ENCODE peak calls at places on chromosomes 2 and 18, in six cellular contexts. F is astrocyte, E is SK-N-SH, J is H9, N is IMR-90, Q is HepG2. D is an unnamed sample.

GRCh38 chr18:26547302-26548143 is 830 bp downstream of the KCTD1 start:
- DNase-seq in F (peak), E (peak), J (peak), N (peak), Q (no peak), D (peak)

GRCh38 chr2:176130153-176130916 is 830 bp downstream of the HOXD8 start:
- DNase-seq in F (no peak), E (peak), J (peak), N (no peak), Q (no peak), D (peak)

GRCh38 chr2:100959225-100959880 is 42.7 kb upstream of the RPL31 start:
- DNase-seq in F (peak), E (no peak), J (no peak), N (peak), Q (no peak), D (no peak)

GRCh38 chr2:64402876-64403275 is 51.1 kb upstream of the LGALSL start:
- DNase-seq in F (no peak), E (no peak), J (no peak), N (no peak), Q (no peak), D (no peak)

GRCh38 chr2:197927994-197928393 is 123.6 kb downstream of the PLCL1 start:
- DNase-seq in F (no peak), E (no peak), J (no peak), N (no peak), Q (no peak), D (no peak)

GRCh38 chr2:17646096-17646554 is 105.6 kb downstream of the VSNL1 start:
- DNase-seq in F (peak), E (peak), J (no peak), N (peak), Q (peak), D (peak)

GRCh38 chr2:50953021-50953420 is 78.9 kb downstream of the NRXN1 start:
- DNase-seq in F (peak), E (no peak), J (no peak), N (peak), Q (peak), D (no peak)

GRCh38 chr18:43805646-43806194 is 528.4 kb upstream of the SYT4 start:
- DNase-seq in F (peak), E (no peak), J (no peak), N (no peak), Q (no peak), D (no peak)

GRCh38 chr2:234512884-234513669 is 16.2 kb upstream of the ARL4C start:
- DNase-seq in F (peak), E (peak), J (no peak), N (peak), Q (no peak), D (no peak)

GRCh38 chr2:25309402-25309801 is 32.3 kb downstream of the DNMT3A start:
- DNase-seq in F (no peak), E (peak), J (peak), N (peak), Q (peak), D (peak)

DNA sequence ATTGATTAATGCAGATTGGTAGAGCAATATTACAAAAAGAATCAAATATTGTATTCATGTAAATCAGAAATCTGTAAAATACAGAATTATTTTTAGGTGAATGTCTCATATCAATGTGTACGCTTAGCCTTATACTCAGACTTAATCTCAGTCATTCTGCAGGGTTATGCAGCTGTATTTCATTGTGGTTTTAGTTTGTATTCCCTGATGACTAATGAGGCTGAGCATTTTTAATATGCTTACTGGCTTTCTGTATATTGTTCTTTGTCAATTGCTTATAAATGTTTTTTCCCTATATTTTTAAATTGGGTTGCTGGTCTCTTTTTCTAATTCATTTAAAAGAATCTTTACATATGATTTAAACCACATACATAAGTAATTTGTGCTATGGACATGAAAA is 50.1 kb downstream of the CDH19 start:
- DNase-seq in F (peak), E (no peak), J (no peak), N (no peak), Q (no peak), D (no peak)
- H3K27ac ChIP-seq in F (no peak), E (no peak), J (no peak), N (no peak), Q (no peak), D (no peak)

GRCh38 chr18:6731197-6731596 is 1.7 kb downstream of the ARHGAP28 start:
- DNase-seq in F (peak), E (no peak), J (no peak), N (peak), Q (no peak), D (peak)

GRCh38 chr18:6729247-6730091 is at the start of gene ARHGAP28:
- DNase-seq in F (peak), E (peak), J (peak), N (peak), Q (no peak), D (peak)

GRCh38 chr18:6732952-6733351 is 3.4 kb downstream of the ARHGAP28 start:
- DNase-seq in F (no peak), E (no peak), J (no peak), N (no peak), Q (no peak), D (no peak)

GRCh38 chr18:6728318-6728717 is 1.2 kb upstream of the ARHGAP28 start:
- DNase-seq in F (no peak), E (no peak), J (no peak), N (no peak), Q (no peak), D (no peak)

DNA sequence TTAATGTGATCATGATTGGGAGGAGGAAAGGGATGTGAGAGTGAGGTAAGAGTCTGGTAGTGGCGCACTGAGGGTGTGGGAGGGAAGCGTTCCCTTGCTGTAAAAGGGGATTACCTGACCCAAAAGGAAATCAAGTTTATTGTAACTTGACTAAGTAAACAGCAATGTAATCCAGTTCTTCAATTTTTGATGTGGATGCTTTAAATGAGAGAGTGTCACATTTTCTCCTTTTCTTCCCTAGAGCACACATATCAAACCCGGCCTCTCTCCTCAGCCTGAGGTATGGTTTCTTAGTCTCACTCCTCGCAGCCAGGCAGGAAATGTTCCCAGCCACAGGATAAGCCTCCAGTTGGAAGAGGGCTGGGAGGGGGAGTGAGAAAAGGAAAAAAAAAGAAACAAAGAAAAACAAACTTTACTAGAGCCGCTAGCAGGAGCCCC is 688 bp upstream of the ARHGAP28 start:
- DNase-seq in F (peak), E (no peak), J (no peak), N (no peak), Q (no peak), D (no peak)
- H3K4me2 ChIP-seq in F (peak), E (peak), J (peak), N (peak), Q (peak), D (peak)

DNA sequence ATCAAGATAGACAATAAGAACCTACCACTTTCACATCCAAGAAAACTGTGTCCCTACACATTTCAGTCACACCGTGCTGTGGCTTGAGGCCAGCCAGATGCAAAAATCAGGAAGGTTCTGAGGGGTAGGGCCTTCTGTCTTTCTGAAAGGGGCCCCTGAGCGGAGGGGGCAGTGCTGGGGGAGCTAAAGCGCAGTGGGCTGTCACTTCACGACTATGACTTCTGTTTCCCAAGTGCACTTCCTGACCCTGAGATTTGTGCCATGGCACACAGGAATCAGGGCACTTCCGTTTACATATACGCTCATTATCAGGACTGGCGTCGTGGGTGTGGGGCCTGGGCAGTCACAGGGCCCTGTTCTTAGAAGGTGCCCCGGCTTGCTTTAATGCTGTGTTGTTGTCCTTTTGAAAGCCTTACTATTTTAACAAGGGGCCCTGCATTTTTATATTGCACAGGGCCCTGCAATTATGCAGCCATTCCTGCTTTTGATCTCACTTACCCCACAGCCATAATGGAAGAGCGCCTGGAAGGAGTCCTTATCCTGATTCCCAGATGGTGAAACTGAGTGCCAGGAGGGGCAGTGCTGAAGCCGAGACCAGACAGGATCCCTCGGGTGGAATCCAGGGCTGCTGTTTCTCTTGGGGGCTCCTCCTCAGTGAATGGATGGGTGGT is 620 bp downstream of the NGEF start:
- DNase-seq in F (no peak), E (no peak), J (peak), N (no peak), Q (peak), D (no peak)
- H3K27ac ChIP-seq in F (no peak), E (no peak), J (no peak), N (no peak), Q (peak), D (no peak)

GRCh38 chr18:37701967-37702366 is 136.4 kb upstream of the CELF4 start:
- DNase-seq in F (no peak), E (no peak), J (no peak), N (no peak), Q (no peak), D (no peak)
- H3K4me2 ChIP-seq in F (no peak), E (no peak), J (no peak), N (no peak), Q (no peak), D (no peak)

D was measured in neural progenitor cell.